ENCODE peak calls at places on chromosome 14, in six cellular contexts. Y is adrenal gland; O is neural crest cell; T is MCF 10A; C is WTC11; N is CD8-positive, alpha-beta T cell. H is an unnamed sample.

GRCh38 chr14:64266206-64266605 is 28.0 kb downstream of the ESR2 start:
- DNase-seq in Y (no peak), O (no peak), T (peak; percentile 22), C (no peak), N (no peak), H (no peak)

GRCh38 chr14:70812124-70812818 is 3.0 kb upstream of the MAP3K9 start:
- DNase-seq in Y (no peak), O (no peak), T (no peak), C (no peak), N (no peak), H (no peak)

GRCh38 chr14:105525861-105526780 is at the start of gene TMEM121:
- DNase-seq in Y (no peak), O (peak; percentile 38), T (no peak), C (peak; percentile 54), N (peak; percentile 36), H (no peak)

GRCh38 chr14:68733086-68733621 is 59.7 kb downstream of the ZFP36L1 start:
- DNase-seq in Y (peak; percentile 51), O (no peak), T (no peak), C (no peak), N (no peak), H (no peak)

GRCh38 chr14:36317650-36318049 is 2.8 kb downstream of the MBIP start:
- DNase-seq in Y (no peak), O (no peak), T (peak; percentile 36), C (no peak), N (no peak), H (no peak)

GRCh38 chr14:93780811-93781210 is 7.5 kb downstream of the PRIMA1 start:
- DNase-seq in Y (no peak), O (no peak), T (no peak), C (no peak), N (no peak), H (no peak)

GRCh38 chr14:55099741-55100140 is 29.3 kb upstream of the LGALS3 start:
- DNase-seq in Y (no peak), O (no peak), T (no peak), C (no peak), N (no peak), H (peak; percentile 71)

GRCh38 chr14:95039993-95040348 is 117.4 kb downstream of the DICER1 start:
- DNase-seq in Y (no peak), O (no peak), T (no peak), C (no peak), N (no peak), H (no peak)

GRCh38 chr14:65054471-65055085 is 47.7 kb downstream of the MAX start:
- DNase-seq in Y (no peak), O (no peak), T (no peak), C (no peak), N (no peak), H (no peak)

GRCh38 chr14:71780822-71781221 is 151.4 kb upstream of the RGS6 start:
- DNase-seq in Y (no peak), O (no peak), T (no peak), C (no peak), N (no peak), H (no peak)

GRCh38 chr14:65949711-65950516 is 536.3 kb upstream of the CCDC196 start:
- DNase-seq in Y (peak; percentile 53), O (no peak), T (peak; percentile 71), C (no peak), N (peak; percentile 34), H (no peak)

GRCh38 chr14:105159344-105159743 is 9.2 kb downstream of the JAG2 start:
- DNase-seq in Y (no peak), O (no peak), T (no peak), C (no peak), N (no peak), H (no peak)

GRCh38 chr14:69010632-69011031 is 31.5 kb upstream of the ACTN1 start:
- DNase-seq in Y (no peak), O (no peak), T (peak; percentile 63), C (no peak), N (peak; percentile 22), H (no peak)

GRCh38 chr14:70152704-70153103 is 36.0 kb downstream of the SLC8A3 start:
- DNase-seq in Y (no peak), O (no peak), T (no peak), C (no peak), N (no peak), H (no peak)

DNA sequence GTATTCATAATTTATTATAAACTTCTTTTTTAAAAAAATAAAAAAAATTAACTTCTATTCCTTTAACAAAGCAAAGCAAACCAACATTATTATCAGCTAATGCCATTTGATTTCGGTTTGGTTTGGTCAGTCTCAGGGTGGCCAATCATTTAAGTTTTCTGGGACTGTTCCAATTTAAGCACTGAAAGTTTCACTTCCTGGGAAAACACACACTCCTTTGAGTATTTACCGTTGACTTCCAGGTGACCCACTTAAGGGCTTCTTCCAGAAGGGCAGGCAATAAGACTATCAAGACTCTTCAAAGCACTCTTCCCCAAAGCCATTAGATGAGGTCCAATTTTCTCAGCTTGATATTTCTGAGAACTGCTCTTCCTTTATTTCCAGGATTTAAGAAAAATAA is 854.0 kb downstream of the DIO2 start:
- DNase-seq in Y (no peak), O (no peak), T (no peak), C (no peak), N (no peak), H (no peak)
- TF ChIP-seq CTCF in Y (no peak), O (no peak), T (no peak), C (no peak), N (no peak), H (no peak)

GRCh38 chr14:53963491-53964227 is 7.0 kb upstream of the BMP4 start:
- DNase-seq in Y (peak; percentile 60), O (no peak), T (no peak), C (peak; percentile 55), N (no peak), H (no peak)
- TF ChIP-seq CTCF in Y (peak; percentile 47), O (peak; percentile 67), T (no peak), C (no peak), N (no peak), H (peak; percentile 38)

GRCh38 chr14:34722723-34723545 is 8.5 kb upstream of the CFL2 start:
- DNase-seq in Y (peak; percentile 60), O (peak; percentile 39), T (peak; percentile 63), C (peak; percentile 24), N (peak; percentile 34), H (no peak)
- TF ChIP-seq CTCF in Y (peak; percentile 84), O (peak; percentile 85), T (peak; percentile 79), C (peak; percentile 74), N (peak; percentile 72), H (peak; percentile 70)

DNA sequence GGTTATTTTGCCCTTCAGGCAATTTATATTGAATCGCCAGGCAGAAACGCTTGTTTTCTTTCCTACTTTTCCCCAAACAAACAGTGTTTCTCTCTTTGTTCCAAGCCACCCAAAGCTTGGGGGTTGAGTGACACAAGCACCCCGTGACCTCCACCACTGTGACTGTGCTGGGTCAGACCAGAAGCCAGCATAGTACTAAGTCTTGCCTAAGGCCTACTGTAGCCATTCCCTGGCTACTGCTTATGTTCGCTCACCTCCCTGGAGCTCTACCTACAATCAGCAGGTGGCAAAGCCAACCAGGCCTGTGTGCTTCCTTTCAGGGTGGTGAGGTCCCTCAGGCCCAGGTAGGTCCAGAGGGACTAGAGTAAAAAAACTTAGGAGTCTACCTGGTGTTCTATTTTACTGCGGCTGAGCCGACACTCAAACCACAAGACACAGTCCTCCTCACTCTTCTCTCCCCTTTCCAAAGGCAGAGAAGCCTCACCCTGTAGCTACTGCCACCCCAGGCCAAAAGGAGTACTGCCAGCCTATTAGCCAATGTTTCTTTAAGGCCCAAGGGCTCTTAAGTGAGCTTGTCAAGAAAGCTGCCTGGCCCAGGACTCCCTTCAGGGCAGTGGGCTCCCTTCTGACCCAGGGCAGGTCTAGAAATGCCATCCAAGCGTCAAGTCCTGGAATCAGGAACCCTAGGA is 411.8 kb upstream of the MIS18BP1 start:
- DNase-seq in Y (no peak), O (no peak), T (peak; percentile 9), C (peak; percentile 59), N (no peak), H (no peak)
- TF ChIP-seq CTCF in Y (no peak), O (peak; percentile 36), T (no peak), C (peak; percentile 30), N (no peak), H (no peak)

DNA sequence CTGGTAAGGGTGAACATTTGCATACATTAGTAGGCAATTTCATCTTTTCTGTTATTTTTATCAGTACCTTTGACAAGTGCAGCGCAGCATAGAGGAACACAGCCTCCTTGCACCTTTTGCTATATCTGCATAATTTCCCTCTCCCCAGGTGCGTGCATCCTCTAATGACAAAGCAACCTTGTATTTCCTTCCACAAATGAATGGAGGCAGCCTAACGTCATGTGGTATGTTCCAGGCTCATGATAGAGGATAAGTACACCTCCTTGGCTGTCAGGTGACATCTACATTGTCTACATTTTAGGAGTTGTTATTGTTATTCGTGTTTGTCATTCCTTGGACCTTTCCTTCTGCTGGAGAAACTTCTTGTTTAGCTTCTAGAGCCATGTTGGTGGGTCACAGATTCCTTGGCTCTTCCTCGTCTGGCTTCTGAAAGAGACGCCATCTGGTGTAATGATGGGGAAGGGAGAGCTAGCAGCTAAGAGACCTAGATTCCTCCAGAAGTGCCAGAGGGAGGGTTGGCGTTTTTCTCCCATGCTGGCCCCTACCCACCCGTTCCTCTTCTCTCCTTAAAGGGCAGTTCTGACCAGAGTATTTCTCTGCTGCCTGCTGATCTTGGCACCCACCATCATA is 37.0 kb downstream of the EVL start:
- DNase-seq in Y (no peak), O (no peak), T (no peak), C (no peak), N (no peak), H (no peak)
- TF ChIP-seq CTCF in Y (no peak), O (no peak), T (no peak), C (no peak), N (no peak), H (no peak)

GRCh38 chr14:23528555-23528954 is 23.0 kb downstream of the ZFHX2 start:
- DNase-seq in Y (no peak), O (no peak), T (no peak), C (peak; percentile 52), N (no peak), H (no peak)
- TF ChIP-seq CTCF in Y (no peak), O (peak; percentile 32), T (peak; percentile 7), C (no peak), N (no peak), H (no peak)

DNA sequence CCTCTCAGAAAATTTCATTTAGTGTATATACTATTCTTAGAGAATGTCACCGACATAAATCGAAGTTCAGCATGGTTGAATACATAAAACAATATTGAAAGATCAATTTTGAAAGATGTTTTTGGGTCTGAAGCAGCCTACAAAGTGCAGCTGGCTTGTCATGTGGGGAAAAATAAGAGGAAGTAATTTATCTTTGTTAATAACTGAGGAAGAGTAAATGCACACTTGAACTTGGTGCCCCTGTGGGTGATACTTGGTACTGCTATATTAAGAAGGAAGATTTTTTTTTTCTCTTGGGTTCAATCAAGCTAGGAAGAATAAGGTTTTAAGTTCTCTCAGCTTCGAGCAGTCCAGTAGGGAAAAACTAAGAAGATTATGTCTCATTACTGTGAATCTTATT is 661.3 kb downstream of the RPL10L start:
- DNase-seq in Y (no peak), O (no peak), T (peak; percentile 9), C (no peak), N (no peak), H (no peak)
- TF ChIP-seq CTCF in Y (no peak), O (peak; percentile 60), T (peak; percentile 21), C (peak; percentile 31), N (no peak), H (no peak)

GRCh38 chr14:101534198-101534597 is 27.1 kb upstream of the DIO3 start:
- DNase-seq in Y (no peak), O (no peak), T (no peak), C (no peak), N (no peak), H (no peak)
- TF ChIP-seq CTCF in Y (no peak), O (no peak), T (no peak), C (no peak), N (no peak), H (no peak)

H was measured in AG09319.